ENCODE peak calls at places on chromosomes 13 and 19, in seven cellular contexts. I is kidney; E is cardiac muscle cell; C is BE2C; F is H9; D is PC-3; X is effector memory CD4-positive, alpha-beta T cell. K is an unnamed sample. For H3K9me3, the result is how much of the 10 kb centered on the place peaks cover.

GRCh38 chr19:36139473-36140288 is at the start of gene CAPNS1:
- DNase-seq in I (peak), E (peak), C (peak), F (peak), D (peak), X (peak), K (peak)

GRCh38 chr19:1807695-1808394 is 4.2 kb downstream of the ATP8B3 start:
- DNase-seq in I (no peak), E (no peak), C (peak), F (no peak), D (no peak), X (no peak), K (peak)

GRCh38 chr19:6453951-6454565 is 5.5 kb downstream of the SLC25A23 start:
- DNase-seq in I (no peak), E (no peak), C (no peak), F (no peak), D (no peak), X (no peak), K (no peak)

GRCh38 chr13:57253551-57253950 is 86.6 kb downstream of the PRR20E start:
- DNase-seq in I (no peak), E (no peak), C (no peak), F (no peak), D (no peak), X (no peak), K (no peak)

GRCh38 chr19:12669272-12670158 is 2.9 kb downstream of the WDR83 start:
- DNase-seq in I (peak), E (peak), C (peak), F (peak), D (peak), X (peak), K (peak)

GRCh38 chr13:49342404-49342803 is 94.7 kb downstream of the CDADC1 start:
- DNase-seq in I (no peak), E (no peak), C (no peak), F (no peak), D (no peak), X (no peak), K (no peak)

GRCh38 chr13:102710261-102710679 is 15.4 kb upstream of the METTL21C start:
- DNase-seq in I (no peak), E (no peak), C (no peak), F (no peak), D (no peak), X (no peak), K (no peak)

GRCh38 chr13:80339841-80340642 is 884 bp downstream of the SPRY2 start:
- DNase-seq in I (peak), E (peak), C (peak), F (no peak), D (peak), X (no peak), K (peak)

GRCh38 chr13:21478881-21479808 is 20.0 kb upstream of the ZDHHC20 start:
- DNase-seq in I (no peak), E (peak), C (peak), F (no peak), D (peak), X (no peak), K (no peak)

GRCh38 chr13:60155978-60156377 is 7.8 kb downstream of the DIAPH3 start:
- DNase-seq in I (no peak), E (peak), C (no peak), F (no peak), D (no peak), X (no peak), K (no peak)

GRCh38 chr13:36804588-36804987 is 14.4 kb upstream of the RFXAP start:
- DNase-seq in I (no peak), E (no peak), C (no peak), F (no peak), D (peak), X (no peak), K (no peak)

GRCh38 chr13:43816401-43816889 is 29.7 kb upstream of the ENOX1 start:
- DNase-seq in I (no peak), E (no peak), C (no peak), F (no peak), D (no peak), X (no peak), K (no peak)
- H3K9me3 ChIP-seq in I (under half), E (under half), C (under half), F (under half), D (under half), X (under half), K (under half)

DNA sequence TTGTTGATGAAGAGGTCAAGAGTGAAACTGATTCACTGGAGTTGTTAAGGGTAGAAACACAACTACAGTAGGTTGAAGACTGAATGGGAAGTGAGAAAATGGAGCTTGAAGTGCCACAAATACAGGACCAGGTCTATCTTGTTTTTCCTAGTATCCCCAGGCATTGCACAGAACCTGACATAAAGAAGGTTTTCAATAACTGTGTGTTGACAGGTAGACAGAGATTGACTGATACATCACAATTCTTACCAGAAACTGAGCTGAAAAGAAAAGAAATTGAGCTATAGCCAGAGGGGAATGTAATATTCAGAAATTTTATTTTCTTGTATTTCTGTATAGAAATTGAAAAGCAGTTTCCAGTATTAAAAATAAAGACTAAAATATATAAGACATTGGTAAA is 767.7 kb downstream of the PCDH17 start:
- DNase-seq in I (no peak), E (no peak), C (no peak), F (no peak), D (no peak), X (no peak), K (no peak)
- H3K9me3 ChIP-seq in I (under half), E (under half), C (under half), F (under half), D (under half), X (under half), K (under half)

GRCh38 chr13:46749951-46750350 is 47.0 kb downstream of the ESD start:
- DNase-seq in I (no peak), E (no peak), C (no peak), F (no peak), D (no peak), X (no peak), K (no peak)

GRCh38 chr13:46745062-46745461 is 51.9 kb downstream of the ESD start:
- DNase-seq in I (no peak), E (no peak), C (no peak), F (no peak), D (no peak), X (no peak), K (no peak)

GRCh38 chr13:46751811-46752635 is 44.9 kb downstream of the ESD start:
- DNase-seq in I (no peak), E (no peak), C (no peak), F (no peak), D (no peak), X (peak), K (peak)

GRCh38 chr13:46747031-46747820 is 49.7 kb downstream of the ESD start:
- DNase-seq in I (no peak), E (no peak), C (no peak), F (no peak), D (no peak), X (no peak), K (no peak)

GRCh38 chr13:46748300-46748699 is 48.7 kb downstream of the ESD start:
- DNase-seq in I (no peak), E (no peak), C (peak), F (no peak), D (no peak), X (no peak), K (no peak)
- H3K9me3 ChIP-seq in I (under half), E (under half), C (under half), F (under half), D (under half), X (under half), K (under half)

GRCh38 chr19:57961785-57962184 is 12.5 kb downstream of the C19orf18 start:
- DNase-seq in I (no peak), E (no peak), C (no peak), F (no peak), D (no peak), X (no peak), K (no peak)
- H3K9me3 ChIP-seq in I (under half), E (under half), C (under half), F (under half), D (under half), X (under half), K (half or more)

K was measured in upper lobe of left lung.